ENCODE peak calls at places on chromosome 18, in six cellular contexts. W, V, F, G, A and S are unnamed samples.

GRCh38 chr18:8151176-8151575 is 458.1 kb upstream of the RAB12 start:
- DNase-seq in G (no peak), V (peak), W (no peak), A (no peak), F (no peak), S (no peak)

GRCh38 chr18:49656098-49656591 is 94.3 kb downstream of the LIPG start:
- DNase-seq in W (no peak), V (peak), A (peak), F (no peak), G (no peak), S (peak)

GRCh38 chr18:37465922-37466321 is 99.7 kb downstream of the CELF4 start:
- DNase-seq in W (no peak), G (no peak), A (peak), F (no peak), V (peak), S (no peak)

GRCh38 chr18:5481621-5482020 is 62.2 kb downstream of the EPB41L3 start:
- DNase-seq in G (no peak), A (no peak), W (no peak), F (no peak), V (no peak), S (no peak)

GRCh38 chr18:77005651-77006195 is 126.9 kb downstream of the MBP start:
- DNase-seq in A (no peak), V (no peak), F (no peak), W (no peak), G (no peak), S (no peak)

GRCh38 chr18:41389936-41390667 is 564.9 kb upstream of the PIK3C3 start:
- DNase-seq in G (no peak), F (no peak), W (no peak), V (peak), A (no peak), S (no peak)

GRCh38 chr18:46169464-46169941 is 65.3 kb downstream of the HAUS1 start:
- DNase-seq in V (peak), F (no peak), G (no peak), W (no peak), A (peak), S (no peak)

GRCh38 chr18:31942301-31942998 is 478 bp downstream of the TRAPPC8 start:
- DNase-seq in W (no peak), G (no peak), V (peak), A (peak), F (peak), S (peak)

GRCh38 chr18:9914334-9914583 is 443 bp downstream of the VAPA start:
- DNase-seq in G (no peak), V (no peak), A (peak), F (no peak), W (no peak), S (no peak)

GRCh38 chr18:54444309-54444914 is 86.7 kb downstream of the C18orf54 start:
- DNase-seq in W (peak), V (peak), F (peak), G (peak), A (peak), S (peak)

GRCh38 chr18:2351126-2351850 is 220.0 kb downstream of the METTL4 start:
- DNase-seq in F (no peak), G (no peak), W (no peak), V (no peak), A (peak), S (peak)

GRCh38 chr18:27695509-27695908 is 481.4 kb downstream of the CDH2 start:
- DNase-seq in F (no peak), V (no peak), W (no peak), A (peak), G (no peak), S (peak)

GRCh38 chr18:23058746-23059440 is 76.4 kb upstream of the CABLES1 start:
- DNase-seq in W (no peak), V (no peak), A (no peak), F (no peak), G (no peak), S (no peak)

GRCh38 chr18:79952996-79953559 is 1.6 kb upstream of the SLC66A2 start:
- DNase-seq in W (no peak), A (peak), F (peak), G (no peak), V (peak), S (no peak)

GRCh38 chr18:23740105-23740830 is 51.0 kb downstream of the LAMA3 start:
- DNase-seq in G (no peak), V (peak), F (no peak), W (no peak), A (no peak), S (no peak)

GRCh38 chr18:45728341-45729010 is 4.5 kb downstream of the SLC14A1 start:
- DNase-seq in V (no peak), F (no peak), G (no peak), W (no peak), A (no peak), S (no peak)

GRCh38 chr18:3148930-3149535 is 70.7 kb downstream of the MYOM1 start:
- DNase-seq in F (no peak), G (no peak), V (peak), W (no peak), A (no peak), S (no peak)

GRCh38 chr18:42446195-42446594 is 491.2 kb downstream of the PIK3C3 start:
- DNase-seq in G (no peak), A (no peak), V (peak), W (no peak), F (no peak), S (no peak)

GRCh38 chr18:7824970-7825369 is 257.9 kb downstream of the PTPRM start:
- DNase-seq in W (no peak), V (no peak), G (no peak), F (no peak), A (no peak), S (no peak)

GRCh38 chr18:44912740-44913478 is 232.2 kb downstream of the SETBP1 start:
- DNase-seq in F (no peak), A (no peak), V (no peak), W (no peak), G (no peak), S (no peak)

GRCh38 chr18:36514778-36515177 is 217.3 kb downstream of the FHOD3 start:
- DNase-seq in W (no peak), G (peak), F (peak), V (no peak), A (peak), S (no peak)

GRCh38 chr18:76686737-76687231 is 135.6 kb upstream of the ZNF236 start:
- DNase-seq in W (no peak), F (peak), V (peak), G (peak), A (peak), S (peak)

GRCh38 chr18:24843123-24843522 is 382.7 kb downstream of the HRH4 start:
- DNase-seq in F (no peak), G (no peak), W (no peak), V (no peak), A (no peak), S (no peak)

GRCh38 chr18:63831080-63831788 is 56.0 kb downstream of the SERPINB7 start:
- DNase-seq in W (no peak), A (peak), G (no peak), F (no peak), V (peak), S (peak)

GRCh38 chr18:72502671-72503431 is 41.3 kb downstream of the CBLN2 start:
- DNase-seq in G (no peak), W (no peak), A (no peak), F (no peak), V (no peak), S (no peak)

GRCh38 chr18:77106331-77106730 is 26.3 kb downstream of the MBP start:
- DNase-seq in A (no peak), V (no peak), F (no peak), G (no peak), W (no peak), S (no peak)

GRCh38 chr18:6752200-6752873 is 22.8 kb downstream of the ARHGAP28 start:
- DNase-seq in A (peak), F (peak), G (peak), V (peak), W (peak), S (no peak)

DNA sequence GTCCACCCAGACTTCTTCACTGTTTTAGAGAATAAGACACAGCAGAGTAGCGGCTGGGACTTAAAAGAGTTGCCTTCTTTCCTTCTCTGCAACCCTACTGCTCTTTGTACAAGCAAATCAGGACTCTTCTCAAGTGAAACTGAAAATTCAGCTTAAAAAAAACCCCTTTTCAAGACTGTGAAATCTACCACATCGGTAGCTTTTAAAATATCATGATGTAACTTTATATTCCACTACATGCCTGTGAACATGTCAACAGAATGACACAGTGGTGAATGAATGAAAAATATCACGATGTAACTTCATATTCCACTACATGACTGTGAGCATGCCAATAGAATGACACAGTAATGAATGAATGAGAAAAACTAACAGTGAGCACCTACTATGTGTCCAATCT is 53.4 kb downstream of the TCF4 start:
- DNase-seq in G (no peak), A (no peak), V (peak), F (no peak), W (no peak), S (no peak)
- H3K23ac ChIP-seq in G (no peak), A (no peak), V (no peak), F (no peak), W (no peak), S (no peak)

GRCh38 chr18:11899063-11899462 is 9.1 kb downstream of the MPPE1 start:
- DNase-seq in A (no peak), W (no peak), V (no peak), G (no peak), F (no peak), S (no peak)

GRCh38 chr18:11902522-11903292 is 5.4 kb downstream of the MPPE1 start:
- DNase-seq in V (no peak), A (peak), F (no peak), W (no peak), G (no peak), S (no peak)

GRCh38 chr18:11901826-11902438 is 6.2 kb downstream of the MPPE1 start:
- DNase-seq in F (no peak), V (no peak), W (no peak), G (no peak), A (no peak), S (no peak)

DNA sequence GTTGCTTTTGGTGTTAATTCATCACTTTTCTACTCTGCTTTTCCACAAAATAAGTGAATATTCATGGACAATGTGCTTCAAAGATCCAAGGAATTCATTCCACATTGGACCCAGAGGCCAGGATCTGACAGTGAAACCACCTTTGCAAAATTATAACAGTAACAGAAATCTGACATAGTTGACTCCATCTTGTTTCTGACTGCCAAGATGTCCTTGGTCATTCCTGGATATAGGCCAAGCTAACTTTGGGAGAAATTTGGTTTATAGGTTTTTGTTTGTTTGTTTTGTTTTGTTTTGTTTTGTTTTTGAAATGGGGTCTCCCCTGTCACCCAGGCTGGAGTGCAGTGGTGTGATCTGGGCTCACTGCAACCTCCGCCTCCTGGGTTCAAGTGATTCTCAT is 10.3 kb downstream of the MPPE1 start:
- DNase-seq in V (no peak), F (no peak), A (no peak), G (no peak), W (no peak), S (no peak)
- H3K23ac ChIP-seq in V (no peak), F (no peak), A (no peak), G (no peak), W (no peak), S (no peak)

DNA sequence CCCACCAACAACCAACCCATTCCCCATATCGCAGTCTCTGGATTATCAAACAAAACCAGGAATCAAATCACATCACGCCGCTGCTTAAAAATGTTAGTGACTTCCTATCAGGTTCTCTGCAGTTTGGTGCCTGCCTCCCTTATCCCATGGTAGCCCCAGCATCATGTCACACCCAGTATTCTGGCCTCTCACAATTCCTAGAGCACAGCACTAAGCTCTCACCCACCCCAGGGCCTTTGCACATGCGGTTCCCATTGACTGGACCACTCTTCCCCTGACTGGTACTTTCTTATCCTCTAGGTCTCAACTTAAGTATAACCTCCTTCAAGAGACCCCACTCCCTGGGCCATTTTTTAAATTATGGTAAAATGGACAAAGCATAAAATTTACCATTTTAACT is 12.8 kb downstream of the ATP8B1 start:
- DNase-seq in W (no peak), A (no peak), V (no peak), F (no peak), G (no peak), S (no peak)
- H3K23ac ChIP-seq in W (no peak), A (no peak), V (no peak), F (no peak), G (no peak), S (no peak)

GRCh38 chr18:62325806-62326645 is 916 bp downstream of the TNFRSF11A start:
- DNase-seq in A (peak), W (no peak), F (no peak), V (peak), G (no peak), S (peak)
- H3K23ac ChIP-seq in A (peak), W (no peak), F (no peak), V (peak), G (no peak), S (no peak)

GRCh38 chr18:26335139-26335933 is 109.1 kb downstream of the TAF4B start:
- DNase-seq in G (no peak), W (no peak), V (peak), A (peak), F (no peak), S (no peak)
- H3K23ac ChIP-seq in G (no peak), W (no peak), V (no peak), A (peak), F (no peak), S (no peak)